ENCODE peak calls at places on chromosome 14, in seven cellular contexts. X is HCT116, Z is body of pancreas, U is lower leg skin, H is endothelial cell of umbilical vein, D is heart left ventricle, Y is tibial nerve. M is an unnamed sample.

GRCh38 chr14:93078830-93079229 is 36.9 kb downstream of the ITPK1 start:
- DNase-seq in U (no peak), H (no peak), D (no peak), X (no peak), Y (peak; percentile 21), Z (no peak), M (no peak)

GRCh38 chr14:88251650-88252049 is 71.4 kb downstream of the KCNK10 start:
- DNase-seq in Y (no peak), U (no peak), Z (no peak), H (no peak), X (no peak), D (no peak), M (no peak)

GRCh38 chr14:99829450-99829849 is 36.2 kb downstream of the EML1 start:
- DNase-seq in D (no peak), Z (no peak), X (no peak), H (no peak), U (no peak), Y (no peak), M (no peak)

GRCh38 chr14:77125275-77126073 is 16.1 kb downstream of the ZDHHC22 start:
- DNase-seq in Z (no peak), D (no peak), Y (no peak), U (no peak), X (no peak), H (no peak), M (no peak)

GRCh38 chr14:99884834-99885648 is 91.8 kb downstream of the EML1 start:
- DNase-seq in Z (peak; percentile 25), U (no peak), D (no peak), X (peak; percentile 40), H (peak; percentile 70), Y (peak; percentile 68), M (peak; percentile 33)

GRCh38 chr14:29078810-29079522 is 312.4 kb downstream of the FOXG1 start:
- DNase-seq in D (no peak), U (no peak), Y (no peak), H (no peak), Z (no peak), X (no peak), M (no peak)

GRCh38 chr14:104360522-104360921 is 219.0 kb upstream of the C14orf180 start:
- DNase-seq in Y (no peak), D (no peak), X (no peak), H (no peak), U (no peak), Z (no peak), M (no peak)

GRCh38 chr14:104400355-104400754 is 179.2 kb upstream of the C14orf180 start:
- DNase-seq in Y (no peak), D (no peak), U (no peak), H (no peak), Z (no peak), X (no peak), M (no peak)

GRCh38 chr14:81165188-81165587 is 55.6 kb downstream of the GTF2A1 start:
- DNase-seq in Y (no peak), Z (no peak), X (no peak), H (no peak), D (no peak), U (no peak), M (no peak)
- TF ChIP-seq POLR2A in Y (no peak), Z (no peak), X (no peak), H (no peak), D (no peak), U (no peak), M (no peak)

GRCh38 chr14:79197516-79197915 is 1013.8 kb downstream of the DIO2 start:
- DNase-seq in Z (no peak), U (no peak), X (no peak), D (no peak), Y (no peak), H (no peak), M (no peak)
- TF ChIP-seq POLR2A in Z (no peak), U (no peak), X (no peak), D (no peak), Y (no peak), H (no peak), M (no peak)

DNA sequence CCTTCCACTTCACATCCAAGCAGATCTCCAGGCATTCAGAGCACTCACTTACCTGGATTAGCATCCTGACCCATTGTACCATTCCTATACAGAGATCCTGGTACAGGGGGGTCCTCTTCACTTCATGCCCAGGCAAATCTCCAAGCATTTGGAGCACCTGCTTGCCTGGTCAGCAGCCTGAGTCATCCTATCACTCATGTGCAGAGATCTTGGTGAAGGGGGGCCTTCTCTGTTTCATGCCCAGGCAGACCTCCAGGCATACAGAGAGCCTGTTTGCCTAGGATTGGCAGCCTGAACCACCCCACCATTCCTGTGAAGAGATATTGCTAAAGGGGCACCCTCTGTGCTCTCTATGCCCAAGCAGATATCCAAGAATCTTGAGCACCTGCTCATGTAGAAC is 111.1 kb upstream of the CCDC175 start:
- DNase-seq in U (no peak), H (no peak), X (no peak), D (no peak), Y (no peak), Z (no peak), M (no peak)
- TF ChIP-seq POLR2A in U (no peak), H (no peak), X (no peak), D (no peak), Y (no peak), Z (no peak), M (no peak)

DNA sequence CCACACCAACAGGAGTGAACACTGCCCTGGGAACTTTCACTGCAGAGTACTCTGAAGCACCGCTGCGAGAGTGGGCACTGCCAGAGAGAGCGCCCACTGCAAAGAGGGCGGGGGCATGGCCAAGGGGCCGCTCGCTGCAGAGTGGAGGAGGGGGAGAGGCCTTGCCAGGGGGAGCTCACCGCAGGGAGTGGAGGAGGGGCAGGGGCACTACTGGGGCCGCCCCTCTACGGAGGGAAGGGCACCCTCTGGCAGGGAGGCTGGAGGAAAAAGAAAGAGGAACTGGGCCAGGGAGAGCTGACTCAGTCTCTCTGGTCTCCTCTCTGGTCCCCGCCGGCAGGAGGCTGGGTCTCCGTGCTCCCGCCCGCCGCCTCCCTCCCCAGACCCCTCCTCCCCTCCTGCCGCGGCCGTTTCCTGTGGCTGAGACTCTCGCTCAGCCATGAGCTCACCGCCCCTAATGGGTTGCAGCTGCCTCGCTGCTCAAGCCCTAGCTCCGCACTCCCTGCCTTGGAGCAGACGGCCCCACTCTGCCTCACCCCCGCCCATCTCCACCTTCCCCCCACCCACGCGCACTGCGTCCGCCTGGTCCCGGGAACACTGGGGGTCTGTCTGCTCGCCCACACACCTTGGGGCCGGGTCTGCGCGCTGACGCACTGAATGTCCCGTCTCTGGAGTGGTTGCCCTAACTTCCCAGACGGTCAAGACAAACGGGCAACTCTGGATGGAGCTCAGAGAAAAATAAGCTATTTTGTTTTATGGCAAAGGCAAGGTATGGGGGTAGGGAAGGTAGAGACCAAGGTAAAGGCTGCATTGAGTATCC is 1.3 kb downstream of the ARHGEF40 start:
- DNase-seq in U (peak; percentile 79), H (peak; percentile 84), X (no peak), D (peak; percentile 92), Z (peak; percentile 83), Y (peak; percentile 73), M (peak; percentile 89)
- TF ChIP-seq POLR2A in U (no peak), H (no peak), X (no peak), D (peak; percentile 39), Z (peak; percentile 27), Y (peak; percentile 23), M (no peak)

GRCh38 chr14:73789996-73790581 is 61.5 kb upstream of the PTGR2 start:
- DNase-seq in D (peak; percentile 80), X (no peak), Z (peak; percentile 34), U (peak; percentile 69), Y (peak; percentile 73), H (peak; percentile 90), M (no peak)
- TF ChIP-seq POLR2A in D (peak; percentile 34), X (no peak), Z (no peak), U (no peak), Y (peak; percentile 69), H (peak; percentile 85), M (no peak)

DNA sequence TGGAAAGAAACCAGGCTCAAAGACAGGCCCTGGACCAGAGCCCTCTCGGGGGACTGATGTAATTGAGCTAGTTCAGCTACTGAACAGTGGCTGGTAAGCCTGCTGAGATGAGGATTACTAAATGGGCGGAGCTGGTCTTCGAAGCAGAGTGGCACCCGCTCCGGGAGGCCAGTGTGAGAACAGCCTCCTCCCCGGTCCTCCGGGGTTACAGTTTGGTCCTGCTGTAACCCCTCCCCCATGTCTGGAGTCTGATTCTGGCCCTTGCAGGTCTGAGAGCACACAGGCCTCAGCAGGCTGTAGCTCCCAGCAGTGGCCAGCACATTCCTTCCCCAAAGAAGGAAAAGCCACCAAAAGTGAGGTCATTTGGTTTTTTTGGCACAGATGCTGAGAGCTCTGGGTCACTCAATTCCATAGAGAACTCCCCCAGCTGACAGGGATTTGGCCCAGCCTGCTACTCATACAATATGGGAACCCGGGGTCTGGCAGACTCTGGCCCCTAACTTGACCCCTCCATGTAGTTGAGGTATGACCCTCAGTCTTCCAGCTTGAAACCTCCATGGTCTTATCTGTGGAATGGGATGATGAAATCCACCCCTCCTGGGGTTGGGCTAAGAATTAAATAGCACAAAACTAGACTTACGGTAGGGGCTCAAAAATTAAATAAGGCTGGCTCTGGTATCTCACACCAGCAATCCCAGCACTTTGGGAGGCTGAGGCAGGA is 39.0 kb downstream of the ACTN1 start:
- DNase-seq in Y (peak; percentile 61), D (peak; percentile 88), X (no peak), Z (peak; percentile 89), U (no peak), H (peak; percentile 98), M (no peak)
- TF ChIP-seq POLR2A in Y (no peak), D (peak; percentile 24), X (no peak), Z (peak; percentile 59), U (no peak), H (peak; percentile 51), M (no peak)

DNA sequence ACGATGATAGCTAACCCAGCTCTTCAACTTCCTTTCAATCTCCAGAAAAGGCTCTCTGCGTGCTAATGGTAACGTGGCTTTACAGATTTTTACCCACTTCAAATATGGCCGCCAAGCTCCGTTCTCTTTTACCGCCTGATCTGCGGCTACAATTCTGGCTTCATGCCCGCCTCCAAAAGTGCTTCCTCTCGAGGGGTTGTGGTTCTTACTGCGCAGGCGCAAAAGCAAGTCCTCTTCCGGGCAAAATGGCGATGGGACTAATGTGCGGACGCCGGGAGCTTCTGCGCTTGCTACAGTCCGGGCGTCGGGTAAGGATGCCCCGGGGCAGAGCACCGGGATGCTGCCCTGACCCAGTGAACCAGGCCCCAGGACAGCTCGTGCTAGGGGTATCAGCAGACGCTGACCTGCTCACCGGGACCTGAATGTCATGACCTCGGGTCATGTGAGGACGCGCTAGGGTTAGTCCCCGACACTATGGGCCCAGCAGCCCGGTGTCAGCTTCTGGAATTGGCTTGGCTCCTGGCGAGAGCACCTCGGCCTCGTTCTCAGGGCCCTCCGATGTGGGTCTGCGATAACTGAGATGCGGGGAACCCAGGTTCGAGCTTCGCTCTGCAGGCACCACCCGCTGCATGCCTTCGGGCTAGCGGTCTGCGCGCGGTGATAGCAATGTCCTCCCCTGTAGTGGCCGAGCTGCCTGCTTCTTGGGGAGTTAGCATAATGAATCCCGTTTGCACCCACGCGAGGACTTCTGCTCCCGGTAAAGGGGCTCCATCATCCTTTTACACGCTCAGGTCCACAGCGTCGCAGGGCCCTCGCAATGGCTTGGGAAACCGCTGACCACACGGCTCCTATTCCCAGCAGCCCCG is at the start of gene OXA1L:
- DNase-seq in Y (peak; percentile 97), Z (peak; percentile 100), H (peak; percentile 98), X (peak; percentile 95), D (peak; percentile 99), U (peak; percentile 98), M (peak; percentile 66)
- TF ChIP-seq POLR2A in Y (peak; percentile 71), Z (peak; percentile 87), H (peak; percentile 81), X (peak; percentile 95), D (peak; percentile 63), U (no peak), M (peak; percentile 94)

M was measured in GM12891.